ENCODE peak calls at places on chromosomes 7 and 10, in seven cellular contexts. U is pancreas, X is lung, I is right atrium auricular region, N is AG04450, G is transverse colon, Y is astrocyte of the spinal cord. P is an unnamed sample.
A peak's percentile ranks its signal among the peaks of the same experiment; 100 is the strongest.

GRCh38 chr10:101367569-101368453 is 13.8 kb downstream of the BTRC start:
- DNase-seq in U (no peak), X (no peak), I (no peak), N (peak; percentile 15), G (no peak), Y (peak; percentile 52), P (no peak)

GRCh38 chr10:91210014-91210413 is 10.4 kb upstream of the PCGF5 start:
- DNase-seq in U (no peak), X (no peak), I (no peak), N (no peak), G (no peak), Y (no peak), P (no peak)

GRCh38 chr7:40876604-40877003 is 741.8 kb downstream of the SUGCT start:
- DNase-seq in U (no peak), X (no peak), I (no peak), N (no peak), G (no peak), Y (peak; percentile 22), P (no peak)

GRCh38 chr7:47422631-47423030 is 159.3 kb downstream of the TNS3 start:
- DNase-seq in U (no peak), X (no peak), I (no peak), N (no peak), G (no peak), Y (no peak), P (no peak)

GRCh38 chr7:19117870-19118608 is 603 bp upstream of the TWIST1 start:
- DNase-seq in U (no peak), X (no peak), I (no peak), N (no peak), G (no peak), Y (peak; percentile 53), P (peak; percentile 21)

GRCh38 chr7:16007911-16008310 is 321.4 kb upstream of the MEOX2 start:
- DNase-seq in U (no peak), X (no peak), I (no peak), N (no peak), G (no peak), Y (no peak), P (no peak)

GRCh38 chr10:129394739-129395298 is 72.2 kb upstream of the MGMT start:
- DNase-seq in U (no peak), X (peak; percentile 25), I (peak; percentile 2), N (no peak), G (no peak), Y (no peak), P (no peak)

GRCh38 chr10:34432589-34432988 is 382.5 kb downstream of the PARD3 start:
- DNase-seq in U (no peak), X (no peak), I (no peak), N (no peak), G (no peak), Y (no peak), P (no peak)

GRCh38 chr10:127776816-127777215 is 39.8 kb downstream of the FOXI2 start:
- DNase-seq in U (no peak), X (no peak), I (no peak), N (no peak), G (no peak), Y (no peak), P (no peak)

GRCh38 chr7:138247081-138247480 is 170.8 kb downstream of the AKR1D1 start:
- DNase-seq in U (no peak), X (no peak), I (no peak), N (no peak), G (no peak), Y (no peak), P (no peak)

GRCh38 chr7:117152213-117153007 is 170.4 kb downstream of the WNT2 start:
- DNase-seq in U (no peak), X (no peak), I (no peak), N (no peak), G (no peak), Y (no peak), P (no peak)

GRCh38 chr7:139246905-139247304 is 15.9 kb downstream of the UBN2 start:
- DNase-seq in U (no peak), X (no peak), I (no peak), N (peak; percentile 7), G (no peak), Y (peak; percentile 43), P (no peak)

GRCh38 chr7:150955519-150956394 is 22.4 kb downstream of the KCNH2 start:
- DNase-seq in U (peak; percentile 49), X (no peak), I (no peak), N (no peak), G (peak; percentile 60), Y (no peak), P (no peak)

GRCh38 chr7:22452142-22452763 is 47.7 kb downstream of the STEAP1B start:
- DNase-seq in U (peak; percentile 58), X (peak; percentile 49), I (no peak), N (no peak), G (peak; percentile 75), Y (peak; percentile 32), P (peak; percentile 71)

GRCh38 chr10:35564276-35564982 is 40.7 kb upstream of the GJD4 start:
- DNase-seq in U (no peak), X (no peak), I (no peak), N (no peak), G (peak; percentile 17), Y (peak; percentile 47), P (no peak)

GRCh38 chr7:1758417-1758858 is 88.4 kb downstream of the ELFN1 start:
- DNase-seq in U (no peak), X (no peak), I (no peak), N (no peak), G (no peak), Y (no peak), P (no peak)

GRCh38 chr7:98681951-98682350 is 64.9 kb downstream of the NPTX2 start:
- DNase-seq in U (no peak), X (no peak), I (no peak), N (no peak), G (no peak), Y (no peak), P (no peak)

GRCh38 chr7:142311876-142312275 is 54.0 kb upstream of the PRSS58 start:
- DNase-seq in U (no peak), X (no peak), I (no peak), N (no peak), G (no peak), Y (no peak), P (no peak)

GRCh38 chr10:125006188-125006680 is 64.3 kb downstream of the ZRANB1 start:
- DNase-seq in U (peak; percentile 2), X (no peak), I (no peak), N (peak; percentile 15), G (peak; percentile 6), Y (no peak), P (no peak)

GRCh38 chr10:61397175-61397986 is 55.8 kb downstream of the TMEM26 start:
- DNase-seq in U (no peak), X (no peak), I (no peak), N (no peak), G (no peak), Y (peak; percentile 39), P (no peak)

GRCh38 chr7:37095122-37095521 is 353.5 kb downstream of the ELMO1 start:
- DNase-seq in U (no peak), X (no peak), I (no peak), N (no peak), G (no peak), Y (no peak), P (no peak)

GRCh38 chr7:37100735-37101331 is 347.8 kb downstream of the ELMO1 start:
- DNase-seq in U (no peak), X (no peak), I (no peak), N (no peak), G (no peak), Y (no peak), P (no peak)

GRCh38 chr7:37096341-37096740 is 352.3 kb downstream of the ELMO1 start:
- DNase-seq in U (no peak), X (no peak), I (no peak), N (no peak), G (no peak), Y (no peak), P (no peak)

GRCh38 chr7:37097983-37098382 is 350.7 kb downstream of the ELMO1 start:
- DNase-seq in U (no peak), X (no peak), I (no peak), N (no peak), G (no peak), Y (no peak), P (no peak)

GRCh38 chr7:37097276-37097675 is 351.4 kb downstream of the ELMO1 start:
- DNase-seq in U (no peak), X (no peak), I (no peak), N (no peak), G (no peak), Y (no peak), P (no peak)
- TF ChIP-seq CTCF in U (no peak), X (no peak), I (no peak), N (no peak), G (no peak), Y (no peak), P (peak; percentile 59)

GRCh38 chr10:73786512-73786885 is 1.1 kb downstream of the ZSWIM8 start:
- DNase-seq in U (no peak), X (no peak), I (no peak), N (no peak), G (no peak), Y (no peak), P (no peak)
- TF ChIP-seq CTCF in U (no peak), X (no peak), I (no peak), N (no peak), G (no peak), Y (no peak), P (no peak)

GRCh38 chr7:23655433-23655832 is 24.6 kb upstream of the FAM221A start:
- DNase-seq in U (no peak), X (no peak), I (no peak), N (no peak), G (no peak), Y (no peak), P (no peak)

GRCh38 chr7:23653942-23654341 is 26.1 kb upstream of the FAM221A start:
- DNase-seq in U (no peak), X (no peak), I (no peak), N (no peak), G (no peak), Y (no peak), P (no peak)

GRCh38 chr7:23658831-23659427 is 21.1 kb upstream of the FAM221A start:
- DNase-seq in U (no peak), X (no peak), I (no peak), N (no peak), G (no peak), Y (no peak), P (no peak)

GRCh38 chr7:23654508-23654907 is 25.5 kb upstream of the FAM221A start:
- DNase-seq in U (peak; percentile 50), X (no peak), I (no peak), N (no peak), G (peak; percentile 28), Y (no peak), P (no peak)
- TF ChIP-seq CTCF in U (peak; percentile 25), X (peak; percentile 2), I (no peak), N (peak; percentile 47), G (peak; percentile 41), Y (peak; percentile 33), P (no peak)

DNA sequence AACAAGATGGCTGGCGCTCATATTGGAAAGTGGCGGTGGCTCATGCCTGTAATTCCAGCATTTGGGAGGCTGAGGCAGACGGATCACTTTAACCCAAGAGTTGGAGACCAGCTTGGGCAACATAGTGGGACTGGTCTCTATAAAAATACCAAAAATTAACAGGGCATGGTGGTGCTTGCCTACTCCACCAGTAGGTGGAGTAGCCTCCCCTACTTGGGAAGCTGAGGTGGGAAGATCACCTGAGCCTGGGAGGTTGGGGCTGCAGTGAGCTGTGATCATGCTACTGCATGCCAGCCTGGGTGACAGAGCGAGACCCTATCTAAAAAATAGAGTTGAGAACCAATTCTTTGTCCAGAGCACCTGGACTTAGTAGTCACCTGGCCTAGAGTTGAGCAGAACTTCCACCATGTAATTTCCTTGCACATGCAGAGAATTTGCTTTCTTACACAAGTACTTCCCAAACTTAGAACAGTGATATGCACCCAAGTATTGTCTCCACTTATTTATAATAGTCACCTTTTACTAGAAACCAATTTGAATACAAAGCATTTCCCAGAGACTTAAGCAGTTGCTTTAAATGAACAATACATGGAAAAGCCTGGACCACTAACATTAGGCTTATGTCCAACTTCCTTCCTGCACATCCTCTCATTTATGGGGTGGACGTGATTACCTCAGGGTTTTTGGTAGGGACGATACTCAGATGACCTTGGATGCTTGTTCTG is 15.9 kb downstream of the LAMB4 start:
- DNase-seq in U (peak; percentile 9), X (no peak), I (no peak), N (no peak), G (no peak), Y (no peak), P (peak; percentile 25)
- TF ChIP-seq CTCF in U (peak; percentile 35), X (no peak), I (no peak), N (peak; percentile 33), G (peak; percentile 41), Y (peak; percentile 40), P (peak; percentile 80)